ENCODE peak calls at places on chromosomes 2 and 18, in eight cellular contexts. M, N, R, V, H, O, Z and S are unnamed samples.

GRCh38 chr18:8556424-8556823 is 52.8 kb upstream of the RAB12 start:
- DNase-seq in V (no peak), N (no peak), M (no peak), Z (no peak), H (no peak), R (no peak), O (no peak), S (no peak)

GRCh38 chr18:54060343-54061005 is 164.0 kb downstream of the MBD2 start:
- DNase-seq in V (no peak), R (no peak), M (no peak), H (no peak), O (no peak), Z (no peak), N (peak), S (no peak)

GRCh38 chr2:30936924-30937323 is 129.7 kb upstream of the CAPN13 start:
- DNase-seq in V (no peak), H (no peak), O (no peak), Z (no peak), M (no peak), R (no peak), N (no peak), S (no peak)

GRCh38 chr2:223943561-223944008 is 1.6 kb downstream of the WDFY1 start:
- DNase-seq in Z (no peak), V (no peak), H (no peak), M (peak), O (no peak), R (peak), N (no peak), S (peak)

GRCh38 chr2:135688002-135688401 is 53.7 kb upstream of the UBXN4 start:
- DNase-seq in R (peak), M (no peak), O (no peak), N (no peak), H (no peak), V (no peak), Z (no peak), S (no peak)

GRCh38 chr2:132607407-132607806 is 62.6 kb downstream of the LYPD1 start:
- DNase-seq in H (no peak), O (no peak), R (no peak), M (no peak), N (no peak), V (no peak), Z (no peak), S (no peak)

GRCh38 chr2:207397917-207398655 is 131.7 kb upstream of the CREB1 start:
- DNase-seq in R (no peak), O (no peak), N (no peak), H (no peak), Z (no peak), V (no peak), M (no peak), S (no peak)

GRCh38 chr2:131076707-131077106 is 16.6 kb downstream of the FAM168B start:
- DNase-seq in R (peak), Z (no peak), O (no peak), H (no peak), N (no peak), M (no peak), V (no peak), S (no peak)

GRCh38 chr2:189366349-189366748 is 74.9 kb upstream of the WDR75 start:
- DNase-seq in H (no peak), N (no peak), M (no peak), R (no peak), Z (no peak), O (no peak), V (no peak), S (no peak)

GRCh38 chr2:2059199-2059598 is 271.9 kb downstream of the MYT1L start:
- DNase-seq in N (no peak), V (no peak), M (no peak), O (no peak), R (no peak), Z (no peak), H (no peak), S (no peak)

GRCh38 chr2:3025984-3026383 is 351.6 kb downstream of the EIPR1 start:
- DNase-seq in O (no peak), N (no peak), R (no peak), Z (no peak), V (no peak), M (no peak), H (no peak), S (no peak)

GRCh38 chr2:20141056-20141762 is 83.7 kb downstream of the SDC1 start:
- DNase-seq in M (peak), H (no peak), R (peak), V (no peak), N (no peak), O (peak), Z (peak), S (peak)

GRCh38 chr2:124804014-124804940 is 779.2 kb downstream of the CNTNAP5 start:
- DNase-seq in R (no peak), Z (peak), O (no peak), V (peak), N (peak), H (peak), M (peak), S (peak)

GRCh38 chr18:48858676-48859075 is 92.1 kb downstream of the SMAD7 start:
- DNase-seq in O (no peak), N (no peak), M (no peak), H (no peak), R (no peak), V (no peak), Z (no peak), S (no peak)

GRCh38 chr2:239947361-239948045 is 77.6 kb downstream of the NDUFA10 start:
- DNase-seq in R (no peak), O (peak), V (peak), N (no peak), H (no peak), Z (no peak), M (no peak), S (no peak)

GRCh38 chr2:109218087-109218791 is 89.2 kb downstream of the SH3RF3 start:
- DNase-seq in V (no peak), H (no peak), Z (no peak), N (peak), M (no peak), R (no peak), O (no peak), S (no peak)

GRCh38 chr2:41806286-41806685 is 241.5 kb upstream of the PKDCC start:
- DNase-seq in O (no peak), R (no peak), V (no peak), H (no peak), Z (no peak), N (no peak), M (no peak), S (no peak)

GRCh38 chr2:223008936-223009335 is 43.1 kb upstream of the KCNE4 start:
- DNase-seq in R (no peak), Z (no peak), M (no peak), O (no peak), N (no peak), H (no peak), V (no peak), S (no peak)

GRCh38 chr2:54483426-54483825 is 27.3 kb downstream of the SPTBN1 start:
- DNase-seq in M (peak), V (peak), Z (no peak), H (no peak), O (no peak), N (no peak), R (no peak), S (peak)

GRCh38 chr2:24050041-24050655 is 607 bp downstream of the FKBP1B start:
- DNase-seq in Z (no peak), O (peak), V (no peak), M (no peak), H (peak), R (peak), N (no peak), S (no peak)

GRCh38 chr2:5915926-5916325 is 223.7 kb downstream of the SOX11 start:
- DNase-seq in V (peak), M (peak), R (peak), Z (peak), N (peak), H (peak), O (no peak), S (peak)

GRCh38 chr2:180222642-180223041 is 215.5 kb upstream of the CWC22 start:
- DNase-seq in N (no peak), O (no peak), V (no peak), H (no peak), Z (no peak), M (peak), R (peak), S (no peak)

GRCh38 chr2:208618220-208618619 is 211.6 kb downstream of the PTH2R start:
- DNase-seq in V (no peak), Z (no peak), O (no peak), R (no peak), H (peak), M (no peak), N (no peak), S (no peak)

GRCh38 chr2:239735829-239736357 is 289.2 kb downstream of the NDUFA10 start:
- DNase-seq in H (no peak), M (no peak), O (no peak), R (no peak), N (no peak), Z (no peak), V (no peak), S (no peak)

GRCh38 chr2:233832414-233832813 is 21.9 kb downstream of the HJURP start:
- DNase-seq in H (no peak), V (no peak), R (peak), Z (no peak), N (no peak), O (no peak), M (no peak), S (no peak)

GRCh38 chr2:3223080-3223923 is 154.3 kb downstream of the EIPR1 start:
- DNase-seq in R (peak), Z (no peak), H (no peak), M (no peak), N (no peak), V (no peak), O (no peak), S (no peak)

GRCh38 chr2:187403568-187404260 is 44.3 kb downstream of the CALCRL start:
- DNase-seq in M (no peak), V (no peak), H (no peak), Z (no peak), R (peak), N (no peak), O (no peak), S (no peak)

GRCh38 chr2:186125625-186126024 is 360.4 kb upstream of the ZC3H15 start:
- DNase-seq in R (no peak), O (no peak), M (peak), Z (no peak), N (no peak), V (no peak), H (no peak), S (no peak)

DNA sequence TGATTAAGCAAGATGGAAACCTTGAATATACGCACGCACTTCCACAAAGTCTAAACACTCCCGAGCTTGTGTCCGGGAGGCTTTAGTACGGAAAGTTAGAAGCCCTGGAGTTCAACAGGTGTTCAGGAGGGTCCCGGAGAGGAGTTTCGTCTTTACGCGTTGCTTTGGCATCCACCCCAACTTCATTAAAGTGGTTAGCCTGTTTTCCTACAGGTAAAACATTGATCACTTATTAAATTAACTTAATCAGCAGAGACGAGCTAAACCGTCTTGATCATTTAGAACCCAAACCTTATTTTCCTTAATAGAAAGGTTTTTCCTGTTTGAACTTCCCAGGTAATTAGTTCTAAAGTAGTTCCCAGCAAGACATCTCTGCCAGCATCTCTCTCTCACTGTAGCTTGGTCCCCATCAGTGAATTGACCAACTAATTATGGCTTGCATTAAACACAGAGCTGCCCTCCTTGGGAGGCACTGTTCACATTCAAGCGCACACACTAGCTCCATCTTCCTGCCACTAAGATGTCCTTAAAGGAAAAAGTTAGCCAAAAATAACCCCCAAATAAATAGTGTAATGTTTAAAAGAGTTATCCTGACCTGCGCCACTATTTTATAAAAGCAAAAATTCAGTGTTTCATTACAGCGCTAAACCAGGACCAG is 1.4 kb downstream of the NPAS2 start:
- DNase-seq in V (no peak), O (no peak), R (no peak), N (no peak), Z (no peak), M (no peak), H (peak), S (no peak)
- H3K4me3 ChIP-seq in V (no peak), O (peak), R (peak), N (no peak), Z (peak), M (peak), H (peak), S (peak)

GRCh38 chr2:121774216-121774615 is 18.8 kb downstream of the TSN start:
- DNase-seq in R (no peak), V (no peak), O (no peak), H (no peak), M (no peak), N (no peak), Z (no peak), S (no peak)
- TF ChIP-seq CTCF in R (no peak), V (no peak), O (no peak), H (no peak), M (no peak), N (no peak), Z (no peak), S (no peak)

DNA sequence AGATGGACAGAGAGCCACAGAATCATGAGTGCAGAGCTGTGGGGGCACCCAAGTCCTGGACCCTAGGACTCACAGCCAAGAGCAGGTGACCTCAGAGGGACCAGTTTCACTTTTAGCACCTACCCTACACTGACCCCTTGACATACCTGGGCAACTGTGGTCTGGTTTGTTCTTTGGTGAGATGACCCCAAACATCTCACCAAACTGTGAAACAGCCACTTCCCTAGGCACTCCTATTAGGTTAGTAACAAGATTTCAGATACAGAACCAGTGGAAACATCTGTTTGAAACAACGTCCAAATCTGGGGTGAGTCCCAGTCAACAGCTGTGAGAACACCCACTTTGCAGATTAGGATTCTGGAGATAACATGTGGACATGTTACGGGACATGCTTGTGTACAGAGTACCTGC is 1.9 kb upstream of the ZFP36L2 start:
- DNase-seq in Z (no peak), H (no peak), R (no peak), M (no peak), N (peak), O (no peak), V (peak), S (no peak)
- H3K4me3 ChIP-seq in Z (no peak), H (peak), R (no peak), M (no peak), N (peak), O (no peak), V (peak), S (peak)

GRCh38 chr2:128682266-128682665 is 363.6 kb upstream of the HS6ST1 start:
- DNase-seq in Z (no peak), M (no peak), H (no peak), R (no peak), V (peak), N (no peak), O (no peak), S (no peak)

GRCh38 chr2:128686498-128686861 is 367.8 kb upstream of the HS6ST1 start:
- DNase-seq in O (no peak), H (no peak), R (no peak), M (no peak), Z (no peak), N (no peak), V (peak), S (no peak)

GRCh38 chr2:128684523-128684922 is 365.9 kb upstream of the HS6ST1 start:
- DNase-seq in H (no peak), M (no peak), O (no peak), N (no peak), R (no peak), Z (no peak), V (no peak), S (no peak)

GRCh38 chr2:128685841-128686497 is 367.3 kb upstream of the HS6ST1 start:
- DNase-seq in O (no peak), N (no peak), M (no peak), R (no peak), H (no peak), V (no peak), Z (no peak), S (no peak)

DNA sequence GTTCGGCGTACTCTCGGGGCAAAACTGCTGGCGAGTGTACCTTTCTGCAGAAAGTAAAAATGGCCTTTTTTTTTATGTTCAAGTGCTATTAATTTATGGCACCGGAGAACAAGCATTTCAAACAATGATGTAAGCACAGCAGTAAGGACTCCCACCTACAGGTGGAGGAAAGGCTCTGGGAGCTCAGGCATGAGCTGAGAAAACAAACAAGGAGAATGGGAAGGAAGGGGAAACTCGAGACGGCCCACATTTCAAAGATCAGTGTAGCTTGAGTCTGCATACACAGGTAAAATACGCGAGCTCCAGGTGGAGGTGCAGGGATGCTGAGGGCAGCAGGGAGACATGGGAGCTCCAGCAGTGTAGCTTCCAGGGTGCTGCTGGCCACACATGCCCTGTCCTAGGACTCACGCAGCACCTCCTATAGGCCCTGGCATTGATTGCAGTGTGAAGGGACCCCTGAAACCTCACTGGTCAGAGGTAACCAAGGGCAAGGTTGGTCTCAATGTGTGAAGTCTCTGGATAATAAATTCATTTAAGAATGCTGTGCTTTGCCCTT is 362.8 kb upstream of the HS6ST1 start:
- DNase-seq in R (no peak), O (no peak), N (no peak), H (peak), Z (no peak), M (no peak), V (no peak), S (no peak)
- TF ChIP-seq CTCF in R (peak), O (no peak), N (no peak), H (peak), Z (no peak), M (no peak), V (peak), S (no peak)

GRCh38 chr2:191349990-191350389 is 104.8 kb downstream of the MYO1B start:
- DNase-seq in O (no peak), H (no peak), V (no peak), N (no peak), R (no peak), Z (no peak), M (no peak), S (no peak)

GRCh38 chr2:191352536-191352935 is 107.3 kb downstream of the MYO1B start:
- DNase-seq in H (no peak), R (peak), M (peak), O (no peak), V (peak), Z (no peak), N (no peak), S (no peak)

GRCh38 chr2:191351298-191351697 is 106.1 kb downstream of the MYO1B start:
- DNase-seq in V (no peak), Z (no peak), R (no peak), N (no peak), H (no peak), M (no peak), O (no peak), S (no peak)

GRCh38 chr2:191350826-191351225 is 105.6 kb downstream of the MYO1B start:
- DNase-seq in Z (no peak), V (peak), H (no peak), O (no peak), R (no peak), M (peak), N (no peak), S (no peak)

DNA sequence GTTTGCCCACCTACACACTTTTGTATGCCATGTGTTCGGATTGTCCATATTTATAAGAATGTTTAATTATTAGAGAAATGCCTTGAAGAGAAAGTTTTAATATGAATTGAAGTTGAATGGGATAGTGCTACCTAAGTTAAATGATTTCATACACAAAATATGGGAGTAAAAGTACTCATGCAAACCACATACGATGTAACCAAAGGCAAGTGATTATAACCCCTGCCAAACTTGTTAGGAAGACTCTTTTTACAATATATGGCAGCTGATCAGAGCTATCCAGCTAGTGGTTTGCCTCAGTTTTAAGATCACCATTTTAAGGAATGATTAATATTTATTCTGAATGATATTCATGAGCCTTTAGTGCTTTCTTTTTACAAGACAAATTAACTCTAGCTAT is 106.7 kb downstream of the MYO1B start:
- DNase-seq in R (no peak), H (no peak), N (no peak), M (no peak), Z (no peak), V (no peak), O (no peak), S (no peak)
- H3K4me3 ChIP-seq in R (no peak), H (no peak), N (no peak), M (no peak), Z (no peak), V (no peak), O (no peak), S (no peak)